ENCODE peak calls at places on chromosomes 2 and 18, in eight cellular contexts. One of them, this sample, is unnamed.

GRCh38 chr2:54872783-54873182 is 149.3 kb downstream of the EML6 start:
- DNase-seq in neural progenitor cell: no peak
- DNase-seq in CD8-positive, alpha-beta T cell: no peak
- DNase-seq in thyroid gland: no peak
- DNase-seq in uterus: no peak
- DNase-seq in RWPE1: no peak
- DNase-seq in heart left ventricle: no peak
- DNase-seq in prostate gland: no peak
- DNase-seq in this sample: no peak

GRCh38 chr2:3127279-3127690 is 250.3 kb downstream of the EIPR1 start:
- DNase-seq in CD8-positive, alpha-beta T cell: no peak
- DNase-seq in thyroid gland: no peak
- DNase-seq in uterus: no peak
- DNase-seq in heart left ventricle: no peak
- DNase-seq in RWPE1: no peak
- DNase-seq in prostate gland: no peak
- DNase-seq in neural progenitor cell: no peak
- DNase-seq in this sample: no peak

GRCh38 chr18:23301971-23302370 is 151.1 kb upstream of the RIOK3 start:
- DNase-seq in RWPE1: no peak
- DNase-seq in thyroid gland: peak
- DNase-seq in uterus: no peak
- DNase-seq in neural progenitor cell: no peak
- DNase-seq in prostate gland: no peak
- DNase-seq in heart left ventricle: no peak
- DNase-seq in CD8-positive, alpha-beta T cell: no peak
- DNase-seq in this sample: no peak

GRCh38 chr2:78035804-78036203 is 513.6 kb upstream of the LRRTM4 start:
- DNase-seq in uterus: no peak
- DNase-seq in prostate gland: no peak
- DNase-seq in CD8-positive, alpha-beta T cell: no peak
- DNase-seq in thyroid gland: no peak
- DNase-seq in neural progenitor cell: no peak
- DNase-seq in heart left ventricle: no peak
- DNase-seq in RWPE1: no peak
- DNase-seq in this sample: no peak

GRCh38 chr2:69122271-69122670 is 109.3 kb downstream of the ANTXR1 start:
- DNase-seq in thyroid gland: no peak
- DNase-seq in RWPE1: peak
- DNase-seq in prostate gland: no peak
- DNase-seq in CD8-positive, alpha-beta T cell: no peak
- DNase-seq in uterus: no peak
- DNase-seq in neural progenitor cell: no peak
- DNase-seq in heart left ventricle: no peak
- DNase-seq in this sample: peak

GRCh38 chr2:172113617-172114016 is 10.9 kb upstream of the DLX2 start:
- DNase-seq in neural progenitor cell: peak
- DNase-seq in CD8-positive, alpha-beta T cell: no peak
- DNase-seq in RWPE1: no peak
- DNase-seq in thyroid gland: no peak
- DNase-seq in uterus: no peak
- DNase-seq in heart left ventricle: no peak
- DNase-seq in prostate gland: no peak
- DNase-seq in this sample: peak

GRCh38 chr2:4499316-4499715 is 795.9 kb downstream of the DCDC2C start:
- DNase-seq in heart left ventricle: no peak
- DNase-seq in neural progenitor cell: no peak
- DNase-seq in CD8-positive, alpha-beta T cell: no peak
- DNase-seq in uterus: no peak
- DNase-seq in prostate gland: no peak
- DNase-seq in thyroid gland: no peak
- DNase-seq in RWPE1: no peak
- DNase-seq in this sample: no peak

GRCh38 chr18:26719909-26720308 is 145.6 kb downstream of the AQP4 start:
- DNase-seq in CD8-positive, alpha-beta T cell: no peak
- DNase-seq in neural progenitor cell: no peak
- DNase-seq in RWPE1: no peak
- DNase-seq in prostate gland: no peak
- DNase-seq in thyroid gland: no peak
- DNase-seq in heart left ventricle: no peak
- DNase-seq in uterus: no peak
- DNase-seq in this sample: no peak

GRCh38 chr2:216548901-216549321 is 50.3 kb downstream of the RPL37A start:
- DNase-seq in thyroid gland: peak
- DNase-seq in prostate gland: no peak
- DNase-seq in uterus: peak
- DNase-seq in CD8-positive, alpha-beta T cell: no peak
- DNase-seq in RWPE1: no peak
- DNase-seq in heart left ventricle: peak
- DNase-seq in neural progenitor cell: no peak
- DNase-seq in this sample: no peak

GRCh38 chr2:223203971-223204370 is 152.0 kb downstream of the KCNE4 start:
- DNase-seq in uterus: no peak
- DNase-seq in heart left ventricle: no peak
- DNase-seq in prostate gland: no peak
- DNase-seq in neural progenitor cell: no peak
- DNase-seq in RWPE1: no peak
- DNase-seq in thyroid gland: no peak
- DNase-seq in CD8-positive, alpha-beta T cell: no peak
- DNase-seq in this sample: peak

GRCh38 chr18:46155652-46156051 is 51.5 kb downstream of the HAUS1 start:
- DNase-seq in thyroid gland: no peak
- DNase-seq in CD8-positive, alpha-beta T cell: peak
- DNase-seq in uterus: no peak
- DNase-seq in neural progenitor cell: no peak
- DNase-seq in heart left ventricle: no peak
- DNase-seq in RWPE1: peak
- DNase-seq in prostate gland: no peak
- DNase-seq in this sample: peak

GRCh38 chr2:54261537-54261936 is 5.5 kb upstream of the TSPYL6 start:
- DNase-seq in RWPE1: no peak
- DNase-seq in uterus: no peak
- DNase-seq in heart left ventricle: no peak
- DNase-seq in prostate gland: no peak
- DNase-seq in CD8-positive, alpha-beta T cell: no peak
- DNase-seq in thyroid gland: no peak
- DNase-seq in neural progenitor cell: no peak
- DNase-seq in this sample: no peak

GRCh38 chr18:9631814-9632496 is 17.6 kb upstream of the PPP4R1 start:
- DNase-seq in heart left ventricle: no peak
- DNase-seq in thyroid gland: no peak
- DNase-seq in prostate gland: no peak
- DNase-seq in RWPE1: peak
- DNase-seq in uterus: no peak
- DNase-seq in CD8-positive, alpha-beta T cell: no peak
- DNase-seq in neural progenitor cell: no peak
- DNase-seq in this sample: peak

GRCh38 chr2:217418090-217418489 is 558.2 kb upstream of the TNP1 start:
- DNase-seq in heart left ventricle: no peak
- DNase-seq in neural progenitor cell: no peak
- DNase-seq in uterus: no peak
- DNase-seq in CD8-positive, alpha-beta T cell: no peak
- DNase-seq in thyroid gland: no peak
- DNase-seq in RWPE1: no peak
- DNase-seq in prostate gland: no peak
- DNase-seq in this sample: peak

GRCh38 chr2:79982445-79982844 is 322.1 kb downstream of the LRRTM1 start:
- DNase-seq in RWPE1: peak
- DNase-seq in neural progenitor cell: peak
- DNase-seq in thyroid gland: no peak
- DNase-seq in heart left ventricle: no peak
- DNase-seq in prostate gland: no peak
- DNase-seq in CD8-positive, alpha-beta T cell: no peak
- DNase-seq in uterus: no peak
- DNase-seq in this sample: peak

GRCh38 chr2:37892436-37893114 is 32.5 kb upstream of the RMDN2 start:
- DNase-seq in neural progenitor cell: no peak
- DNase-seq in RWPE1: no peak
- DNase-seq in thyroid gland: no peak
- DNase-seq in CD8-positive, alpha-beta T cell: no peak
- DNase-seq in prostate gland: no peak
- DNase-seq in heart left ventricle: no peak
- DNase-seq in uterus: no peak
- DNase-seq in this sample: no peak

GRCh38 chr2:54666741-54667639 is 56.5 kb upstream of the EML6 start:
- DNase-seq in prostate gland: peak
- DNase-seq in neural progenitor cell: no peak
- DNase-seq in CD8-positive, alpha-beta T cell: no peak
- DNase-seq in RWPE1: no peak
- DNase-seq in uterus: peak
- DNase-seq in heart left ventricle: peak
- DNase-seq in thyroid gland: peak
- DNase-seq in this sample: peak

GRCh38 chr2:6877402-6878305 is at the start of gene RSAD2:
- DNase-seq in neural progenitor cell: no peak
- DNase-seq in thyroid gland: peak
- DNase-seq in prostate gland: peak
- DNase-seq in CD8-positive, alpha-beta T cell: peak
- DNase-seq in uterus: peak
- DNase-seq in RWPE1: peak
- DNase-seq in heart left ventricle: no peak
- DNase-seq in this sample: peak

GRCh38 chr2:186486651-186487647 is 889 bp downstream of the ZC3H15 start:
- DNase-seq in RWPE1: no peak
- DNase-seq in uterus: no peak
- DNase-seq in thyroid gland: no peak
- DNase-seq in prostate gland: no peak
- DNase-seq in neural progenitor cell: peak
- DNase-seq in CD8-positive, alpha-beta T cell: no peak
- DNase-seq in heart left ventricle: no peak
- DNase-seq in this sample: peak

GRCh38 chr2:148978736-148979135 is 59.8 kb upstream of the LYPD6B start:
- DNase-seq in heart left ventricle: no peak
- DNase-seq in RWPE1: no peak
- DNase-seq in uterus: peak
- DNase-seq in neural progenitor cell: no peak
- DNase-seq in thyroid gland: peak
- DNase-seq in CD8-positive, alpha-beta T cell: no peak
- DNase-seq in prostate gland: no peak
- DNase-seq in this sample: peak

GRCh38 chr2:190759749-190760213 is 110.9 kb downstream of the NAB1 start:
- DNase-seq in uterus: no peak
- DNase-seq in prostate gland: no peak
- DNase-seq in thyroid gland: no peak
- DNase-seq in neural progenitor cell: no peak
- DNase-seq in heart left ventricle: no peak
- DNase-seq in RWPE1: peak
- DNase-seq in CD8-positive, alpha-beta T cell: no peak
- DNase-seq in this sample: peak
- H3K27ac ChIP-seq in uterus: no peak
- H3K27ac ChIP-seq in prostate gland: no peak
- H3K27ac ChIP-seq in thyroid gland: no peak
- H3K27ac ChIP-seq in neural progenitor cell: no peak
- H3K27ac ChIP-seq in heart left ventricle: no peak
- H3K27ac ChIP-seq in RWPE1: peak
- H3K27ac ChIP-seq in CD8-positive, alpha-beta T cell: no peak
- H3K27ac ChIP-seq in this sample: no peak

DNA sequence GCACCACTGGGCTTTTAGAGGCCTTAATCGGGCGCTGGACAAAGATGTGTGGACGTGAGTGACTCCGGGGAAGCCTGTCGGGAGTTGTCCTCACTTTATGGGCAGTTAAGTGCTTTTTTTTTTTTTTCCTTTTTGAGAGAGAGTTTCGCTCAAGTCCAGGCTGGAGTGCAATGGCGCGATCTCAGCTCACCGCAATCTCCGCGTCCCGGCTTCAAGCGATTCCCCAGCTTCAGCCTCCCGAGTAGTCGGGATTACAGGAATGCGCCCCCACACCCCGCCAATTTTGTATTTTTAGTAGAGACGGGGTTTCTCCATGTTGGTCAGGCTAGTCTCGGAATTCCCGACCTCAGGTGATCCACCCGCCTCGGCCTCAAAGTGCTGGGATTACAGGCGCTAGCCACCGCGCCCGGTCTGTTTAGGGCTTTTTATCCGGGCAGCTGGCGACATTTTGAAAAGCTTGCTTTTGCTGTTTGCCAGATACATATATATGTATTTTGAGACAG is 1.5 kb downstream of the MSH6 start:
- DNase-seq in RWPE1: no peak
- DNase-seq in prostate gland: no peak
- DNase-seq in uterus: no peak
- DNase-seq in CD8-positive, alpha-beta T cell: no peak
- DNase-seq in thyroid gland: no peak
- DNase-seq in neural progenitor cell: peak
- DNase-seq in heart left ventricle: no peak
- DNase-seq in this sample: no peak
- H3K27ac ChIP-seq in RWPE1: peak
- H3K27ac ChIP-seq in prostate gland: peak
- H3K27ac ChIP-seq in uterus: peak
- H3K27ac ChIP-seq in CD8-positive, alpha-beta T cell: no peak
- H3K27ac ChIP-seq in thyroid gland: peak
- H3K27ac ChIP-seq in neural progenitor cell: peak
- H3K27ac ChIP-seq in heart left ventricle: no peak
- H3K27ac ChIP-seq in this sample: peak

GRCh38 chr2:39481611-39482010 is 44.5 kb upstream of the MAP4K3 start:
- DNase-seq in neural progenitor cell: no peak
- DNase-seq in heart left ventricle: no peak
- DNase-seq in thyroid gland: no peak
- DNase-seq in RWPE1: peak
- DNase-seq in prostate gland: no peak
- DNase-seq in uterus: no peak
- DNase-seq in CD8-positive, alpha-beta T cell: no peak
- DNase-seq in this sample: peak

GRCh38 chr2:39484620-39485495 is 47.8 kb upstream of the MAP4K3 start:
- DNase-seq in uterus: no peak
- DNase-seq in prostate gland: no peak
- DNase-seq in CD8-positive, alpha-beta T cell: no peak
- DNase-seq in heart left ventricle: no peak
- DNase-seq in neural progenitor cell: no peak
- DNase-seq in thyroid gland: no peak
- DNase-seq in RWPE1: no peak
- DNase-seq in this sample: no peak

GRCh38 chr2:39484206-39484605 is 47.1 kb upstream of the MAP4K3 start:
- DNase-seq in RWPE1: no peak
- DNase-seq in uterus: no peak
- DNase-seq in heart left ventricle: no peak
- DNase-seq in prostate gland: no peak
- DNase-seq in neural progenitor cell: peak
- DNase-seq in CD8-positive, alpha-beta T cell: no peak
- DNase-seq in thyroid gland: no peak
- DNase-seq in this sample: no peak

GRCh38 chr2:39486071-39486470 is 49.0 kb upstream of the MAP4K3 start:
- DNase-seq in prostate gland: no peak
- DNase-seq in CD8-positive, alpha-beta T cell: no peak
- DNase-seq in RWPE1: no peak
- DNase-seq in neural progenitor cell: no peak
- DNase-seq in uterus: no peak
- DNase-seq in heart left ventricle: no peak
- DNase-seq in thyroid gland: no peak
- DNase-seq in this sample: no peak

GRCh38 chr2:39483530-39483929 is 46.4 kb upstream of the MAP4K3 start:
- DNase-seq in thyroid gland: no peak
- DNase-seq in CD8-positive, alpha-beta T cell: no peak
- DNase-seq in heart left ventricle: no peak
- DNase-seq in neural progenitor cell: no peak
- DNase-seq in uterus: no peak
- DNase-seq in prostate gland: no peak
- DNase-seq in RWPE1: no peak
- DNase-seq in this sample: no peak
- H3K27ac ChIP-seq in thyroid gland: no peak
- H3K27ac ChIP-seq in CD8-positive, alpha-beta T cell: no peak
- H3K27ac ChIP-seq in heart left ventricle: no peak
- H3K27ac ChIP-seq in neural progenitor cell: no peak
- H3K27ac ChIP-seq in uterus: no peak
- H3K27ac ChIP-seq in prostate gland: no peak
- H3K27ac ChIP-seq in RWPE1: no peak
- H3K27ac ChIP-seq in this sample: no peak

GRCh38 chr2:33366473-33366872 is 110.0 kb upstream of the RASGRP3 start:
- DNase-seq in prostate gland: peak
- DNase-seq in neural progenitor cell: no peak
- DNase-seq in CD8-positive, alpha-beta T cell: no peak
- DNase-seq in heart left ventricle: peak
- DNase-seq in thyroid gland: peak
- DNase-seq in RWPE1: no peak
- DNase-seq in uterus: no peak
- DNase-seq in this sample: peak
- H3K27ac ChIP-seq in prostate gland: no peak
- H3K27ac ChIP-seq in neural progenitor cell: peak
- H3K27ac ChIP-seq in CD8-positive, alpha-beta T cell: no peak
- H3K27ac ChIP-seq in heart left ventricle: no peak
- H3K27ac ChIP-seq in thyroid gland: no peak
- H3K27ac ChIP-seq in RWPE1: no peak
- H3K27ac ChIP-seq in uterus: no peak
- H3K27ac ChIP-seq in this sample: peak

This sample was measured in GM23248.